ENCODE peak calls at places on chromosomes 16 and 17, in five cellular contexts. One of them, this sample, is unnamed.

GRCh38 chr17:64343833-64344637 is 46.6 kb downstream of the PECAM1 start:
- DNase-seq in neural crest cell: no peak
- DNase-seq in B cell: no peak
- DNase-seq in upper lobe of right lung: peak; percentile 86
- DNase-seq in body of pancreas: peak; percentile 85
- DNase-seq in this sample: peak; percentile 8

GRCh38 chr17:27333410-27333980 is 39.6 kb downstream of the WSB1 start:
- DNase-seq in upper lobe of right lung: no peak
- DNase-seq in neural crest cell: no peak
- DNase-seq in B cell: peak; percentile 39
- DNase-seq in body of pancreas: no peak
- DNase-seq in this sample: no peak

GRCh38 chr16:75263963-75264445 is 12.6 kb upstream of the BCAR1 start:
- DNase-seq in upper lobe of right lung: no peak
- DNase-seq in B cell: no peak
- DNase-seq in body of pancreas: no peak
- DNase-seq in neural crest cell: no peak
- DNase-seq in this sample: no peak

GRCh38 chr16:77723108-77723514 is 797 bp downstream of the NUDT7 start:
- DNase-seq in neural crest cell: no peak
- DNase-seq in body of pancreas: peak; percentile 28
- DNase-seq in B cell: no peak
- DNase-seq in upper lobe of right lung: no peak
- DNase-seq in this sample: no peak

GRCh38 chr16:72532896-72533295 is 360.9 kb upstream of the PMFBP1 start:
- DNase-seq in body of pancreas: no peak
- DNase-seq in B cell: no peak
- DNase-seq in upper lobe of right lung: no peak
- DNase-seq in neural crest cell: no peak
- DNase-seq in this sample: no peak

GRCh38 chr17:72481572-72481971 is 360.8 kb downstream of the SOX9 start:
- DNase-seq in body of pancreas: no peak
- DNase-seq in B cell: no peak
- DNase-seq in upper lobe of right lung: no peak
- DNase-seq in neural crest cell: no peak
- DNase-seq in this sample: no peak

GRCh38 chr17:81898029-81898866 is 3.8 kb upstream of the NPB start:
- DNase-seq in body of pancreas: no peak
- DNase-seq in upper lobe of right lung: no peak
- DNase-seq in neural crest cell: no peak
- DNase-seq in B cell: no peak
- DNase-seq in this sample: no peak

GRCh38 chr16:72131036-72131435 is 37.4 kb downstream of the DHX38 start:
- DNase-seq in neural crest cell: no peak
- DNase-seq in B cell: no peak
- DNase-seq in body of pancreas: no peak
- DNase-seq in upper lobe of right lung: peak; percentile 66
- DNase-seq in this sample: no peak

GRCh38 chr17:13931111-13931526 is 138.2 kb upstream of the COX10 start:
- DNase-seq in B cell: peak; percentile 77
- DNase-seq in body of pancreas: peak; percentile 53
- DNase-seq in neural crest cell: no peak
- DNase-seq in upper lobe of right lung: no peak
- DNase-seq in this sample: no peak

GRCh38 chr17:42221886-42222745 is 27.8 kb upstream of the GHDC start:
- DNase-seq in B cell: peak; percentile 42
- DNase-seq in neural crest cell: peak; percentile 22
- DNase-seq in body of pancreas: peak; percentile 62
- DNase-seq in upper lobe of right lung: no peak
- DNase-seq in this sample: no peak

GRCh38 chr17:49224198-49224996 is 6.2 kb downstream of the PHOSPHO1 start:
- DNase-seq in B cell: no peak
- DNase-seq in upper lobe of right lung: peak; percentile 69
- DNase-seq in neural crest cell: no peak
- DNase-seq in body of pancreas: peak; percentile 37
- DNase-seq in this sample: no peak

GRCh38 chr17:7383742-7384488 is 3.0 kb downstream of the TNK1 start:
- DNase-seq in neural crest cell: peak; percentile 55
- DNase-seq in upper lobe of right lung: no peak
- DNase-seq in body of pancreas: no peak
- DNase-seq in B cell: peak; percentile 68
- DNase-seq in this sample: no peak

GRCh38 chr17:17567114-17567513 is 24.4 kb downstream of the PEMT start:
- DNase-seq in upper lobe of right lung: no peak
- DNase-seq in B cell: no peak
- DNase-seq in body of pancreas: no peak
- DNase-seq in neural crest cell: no peak
- DNase-seq in this sample: no peak

GRCh38 chr16:75323198-75323597 is 71.8 kb upstream of the BCAR1 start:
- DNase-seq in neural crest cell: no peak
- DNase-seq in upper lobe of right lung: no peak
- DNase-seq in body of pancreas: no peak
- DNase-seq in B cell: no peak
- DNase-seq in this sample: no peak

GRCh38 chr17:5241861-5242671 is 7.4 kb upstream of the SCIMP start:
- DNase-seq in body of pancreas: no peak
- DNase-seq in neural crest cell: no peak
- DNase-seq in B cell: peak; percentile 50
- DNase-seq in upper lobe of right lung: no peak
- DNase-seq in this sample: no peak

GRCh38 chr17:34852141-34852540 is 109.1 kb downstream of the CCT6B start:
- DNase-seq in B cell: no peak
- DNase-seq in upper lobe of right lung: no peak
- DNase-seq in neural crest cell: no peak
- DNase-seq in body of pancreas: no peak
- DNase-seq in this sample: no peak

GRCh38 chr17:164536-165235 is 16.8 kb downstream of the DOC2B start:
- DNase-seq in B cell: no peak
- DNase-seq in body of pancreas: peak; percentile 52
- DNase-seq in upper lobe of right lung: peak; percentile 61
- DNase-seq in neural crest cell: peak; percentile 51
- DNase-seq in this sample: no peak

GRCh38 chr17:6286239-6286638 is 148.7 kb downstream of the AIPL1 start:
- DNase-seq in B cell: no peak
- DNase-seq in body of pancreas: no peak
- DNase-seq in neural crest cell: no peak
- DNase-seq in upper lobe of right lung: no peak
- DNase-seq in this sample: no peak

GRCh38 chr17:62627219-62627903 is at the start of gene MRC2:
- DNase-seq in body of pancreas: peak; percentile 36
- DNase-seq in neural crest cell: peak; percentile 63
- DNase-seq in upper lobe of right lung: peak; percentile 89
- DNase-seq in B cell: no peak
- DNase-seq in this sample: no peak
- TF ChIP-seq CTCF in body of pancreas: no peak
- TF ChIP-seq CTCF in neural crest cell: no peak
- TF ChIP-seq CTCF in upper lobe of right lung: no peak
- TF ChIP-seq CTCF in B cell: no peak
- TF ChIP-seq CTCF in this sample: peak; percentile 28

GRCh38 chr16:85675528-85675927 is 13.2 kb downstream of the GINS2 start:
- DNase-seq in neural crest cell: no peak
- DNase-seq in B cell: no peak
- DNase-seq in body of pancreas: no peak
- DNase-seq in upper lobe of right lung: no peak
- DNase-seq in this sample: no peak
- TF ChIP-seq CTCF in neural crest cell: peak; percentile 60
- TF ChIP-seq CTCF in B cell: peak; percentile 27
- TF ChIP-seq CTCF in body of pancreas: peak; percentile 16
- TF ChIP-seq CTCF in upper lobe of right lung: peak; percentile 38
- TF ChIP-seq CTCF in this sample: peak; percentile 77

GRCh38 chr16:35910409-35910808 is 2451.0 kb downstream of the TP53TG3F start:
- DNase-seq in B cell: no peak
- DNase-seq in upper lobe of right lung: no peak
- DNase-seq in body of pancreas: no peak
- DNase-seq in neural crest cell: no peak
- DNase-seq in this sample: no peak

GRCh38 chr16:35908152-35908551 is 2448.7 kb downstream of the TP53TG3F start:
- DNase-seq in upper lobe of right lung: no peak
- DNase-seq in B cell: no peak
- DNase-seq in neural crest cell: no peak
- DNase-seq in body of pancreas: no peak
- DNase-seq in this sample: no peak

GRCh38 chr16:35909351-35909954 is 2450.0 kb downstream of the TP53TG3F start:
- DNase-seq in neural crest cell: no peak
- DNase-seq in B cell: no peak
- DNase-seq in body of pancreas: no peak
- DNase-seq in upper lobe of right lung: no peak
- DNase-seq in this sample: no peak

GRCh38 chr16:35906440-35906839 is 2447.0 kb downstream of the TP53TG3F start:
- DNase-seq in B cell: no peak
- DNase-seq in upper lobe of right lung: no peak
- DNase-seq in body of pancreas: no peak
- DNase-seq in neural crest cell: no peak
- DNase-seq in this sample: no peak

DNA sequence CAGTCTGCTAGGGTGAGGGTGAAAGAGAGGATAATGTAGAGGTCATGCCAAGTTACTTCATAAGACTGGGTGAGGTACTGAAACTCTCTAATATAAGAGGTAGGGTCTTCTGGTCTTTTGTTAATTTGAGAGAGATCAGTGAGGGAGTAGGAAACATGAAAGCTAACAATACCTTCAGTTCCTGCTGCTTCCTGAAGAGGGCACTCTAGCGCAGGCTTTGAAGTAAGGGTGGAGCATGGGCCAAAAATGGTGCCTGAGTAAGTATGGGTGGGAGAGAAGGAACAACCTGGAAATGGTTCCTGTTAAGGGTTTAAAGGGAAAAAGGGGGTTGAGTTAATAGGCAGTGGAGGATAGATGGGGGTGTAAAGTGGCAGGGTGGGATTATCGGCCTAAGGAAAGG is 2449.5 kb downstream of the TP53TG3F start:
- DNase-seq in neural crest cell: no peak
- DNase-seq in body of pancreas: no peak
- DNase-seq in B cell: no peak
- DNase-seq in upper lobe of right lung: no peak
- DNase-seq in this sample: no peak
- TF ChIP-seq CTCF in neural crest cell: no peak
- TF ChIP-seq CTCF in body of pancreas: no peak
- TF ChIP-seq CTCF in B cell: no peak
- TF ChIP-seq CTCF in upper lobe of right lung: no peak
- TF ChIP-seq CTCF in this sample: no peak

GRCh38 chr17:2842464-2842863 is 46.2 kb downstream of the RAP1GAP2 start:
- DNase-seq in B cell: no peak
- DNase-seq in body of pancreas: no peak
- DNase-seq in neural crest cell: no peak
- DNase-seq in upper lobe of right lung: no peak
- DNase-seq in this sample: no peak

GRCh38 chr17:2849327-2849670 is 53.1 kb downstream of the RAP1GAP2 start:
- DNase-seq in B cell: no peak
- DNase-seq in upper lobe of right lung: no peak
- DNase-seq in body of pancreas: no peak
- DNase-seq in neural crest cell: no peak
- DNase-seq in this sample: no peak

GRCh38 chr17:2847601-2848255 is 51.5 kb downstream of the RAP1GAP2 start:
- DNase-seq in neural crest cell: no peak
- DNase-seq in upper lobe of right lung: no peak
- DNase-seq in B cell: no peak
- DNase-seq in body of pancreas: no peak
- DNase-seq in this sample: no peak

GRCh38 chr17:2841606-2842005 is 45.4 kb downstream of the RAP1GAP2 start:
- DNase-seq in body of pancreas: no peak
- DNase-seq in upper lobe of right lung: no peak
- DNase-seq in B cell: no peak
- DNase-seq in neural crest cell: no peak
- DNase-seq in this sample: no peak

GRCh38 chr17:2844386-2844785 is 48.1 kb downstream of the RAP1GAP2 start:
- DNase-seq in B cell: no peak
- DNase-seq in body of pancreas: peak; percentile 32
- DNase-seq in upper lobe of right lung: no peak
- DNase-seq in neural crest cell: no peak
- DNase-seq in this sample: no peak
- TF ChIP-seq CTCF in B cell: no peak
- TF ChIP-seq CTCF in body of pancreas: no peak
- TF ChIP-seq CTCF in upper lobe of right lung: no peak
- TF ChIP-seq CTCF in neural crest cell: no peak
- TF ChIP-seq CTCF in this sample: peak; percentile 26

GRCh38 chr17:33292981-33293867 is at the start of gene ASIC2:
- DNase-seq in upper lobe of right lung: no peak
- DNase-seq in B cell: no peak
- DNase-seq in neural crest cell: peak; percentile 8
- DNase-seq in body of pancreas: no peak
- DNase-seq in this sample: peak; percentile 88
- TF ChIP-seq CTCF in upper lobe of right lung: no peak
- TF ChIP-seq CTCF in B cell: no peak
- TF ChIP-seq CTCF in neural crest cell: peak; percentile 36
- TF ChIP-seq CTCF in body of pancreas: peak; percentile 4
- TF ChIP-seq CTCF in this sample: no peak

GRCh38 chr16:28534542-28535373 is 4.0 kb downstream of the NUPR1 start:
- DNase-seq in neural crest cell: no peak
- DNase-seq in upper lobe of right lung: peak; percentile 68
- DNase-seq in B cell: no peak
- DNase-seq in body of pancreas: peak; percentile 82
- DNase-seq in this sample: no peak

GRCh38 chr16:28528463-28528867 is 10.3 kb downstream of the NUPR1 start:
- DNase-seq in body of pancreas: peak; percentile 92
- DNase-seq in neural crest cell: no peak
- DNase-seq in B cell: no peak
- DNase-seq in upper lobe of right lung: no peak
- DNase-seq in this sample: no peak

GRCh38 chr16:28529124-28529523 is 9.7 kb downstream of the NUPR1 start:
- DNase-seq in neural crest cell: no peak
- DNase-seq in upper lobe of right lung: no peak
- DNase-seq in B cell: no peak
- DNase-seq in body of pancreas: no peak
- DNase-seq in this sample: no peak

GRCh38 chr16:28532940-28533647 is 5.7 kb downstream of the NUPR1 start:
- DNase-seq in body of pancreas: peak; percentile 64
- DNase-seq in upper lobe of right lung: no peak
- DNase-seq in neural crest cell: no peak
- DNase-seq in B cell: no peak
- DNase-seq in this sample: no peak

DNA sequence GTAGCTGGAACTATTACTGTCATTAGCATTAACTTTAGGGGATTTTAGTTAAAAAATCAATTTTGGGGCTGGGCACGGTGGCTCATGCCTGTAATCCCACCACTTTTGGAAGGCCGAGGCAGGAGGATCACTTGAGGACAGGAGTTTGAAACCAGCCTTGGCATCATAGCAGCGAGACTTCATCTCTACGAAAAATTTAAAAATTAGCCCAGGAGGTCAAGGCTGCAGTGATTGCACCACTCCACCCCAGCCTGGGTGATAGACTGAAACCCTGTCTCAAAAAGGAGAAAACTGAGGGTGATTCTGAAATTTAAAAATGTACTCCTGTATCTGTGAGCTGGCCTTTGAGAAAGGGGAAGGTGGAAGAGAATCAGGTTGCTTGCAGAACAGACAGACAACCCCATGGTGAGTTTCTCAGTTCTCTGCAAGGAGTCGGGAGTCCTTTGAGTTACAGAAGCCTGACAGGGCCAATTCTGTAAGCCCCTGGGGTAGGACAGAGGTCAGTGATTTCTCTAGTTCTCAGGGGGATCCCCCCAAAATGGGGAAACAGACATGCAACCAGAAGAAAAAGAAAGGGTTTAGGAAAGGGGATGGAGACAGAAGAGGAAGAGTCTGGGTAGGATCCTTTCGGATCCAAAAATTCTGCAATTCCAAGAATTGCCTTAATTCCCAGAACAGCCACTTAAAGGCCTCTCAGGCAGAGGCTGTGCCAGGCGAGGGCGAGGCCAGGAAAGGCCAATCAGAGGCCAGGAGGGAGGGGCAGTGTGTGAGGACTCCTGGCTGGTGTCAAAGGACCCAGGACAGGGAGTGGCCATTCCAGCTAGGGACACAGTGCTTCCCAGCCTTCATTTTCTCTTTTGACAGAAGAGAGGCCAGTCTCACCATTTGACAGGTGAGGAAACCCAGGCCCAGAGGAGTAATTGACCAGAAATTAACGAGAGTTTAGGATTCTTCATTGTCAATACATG is 6.7 kb downstream of the NUPR1 start:
- DNase-seq in body of pancreas: peak; percentile 92
- DNase-seq in upper lobe of right lung: peak; percentile 91
- DNase-seq in neural crest cell: no peak
- DNase-seq in B cell: no peak
- DNase-seq in this sample: no peak
- TF ChIP-seq CTCF in body of pancreas: no peak
- TF ChIP-seq CTCF in upper lobe of right lung: no peak
- TF ChIP-seq CTCF in neural crest cell: no peak
- TF ChIP-seq CTCF in B cell: no peak
- TF ChIP-seq CTCF in this sample: no peak

This sample was measured in chondrocyte.